ENCODE peak calls at places on chromosomes 13 and 19, in four cellular contexts. One of them, this sample, is unnamed.

GRCh38 chr13:19742651-19743050 is 40.1 kb downstream of the PSPC1 start:
- DNase-seq in DND-41: no peak
- DNase-seq in heart left ventricle: no peak
- DNase-seq in IMR-90: no peak
- DNase-seq in this sample: no peak

GRCh38 chr13:95492044-95492801 is 60.3 kb upstream of the CLDN10 start:
- DNase-seq in IMR-90: no peak
- DNase-seq in DND-41: no peak
- DNase-seq in heart left ventricle: no peak
- DNase-seq in this sample: no peak

GRCh38 chr13:28744091-28744536 is 25.3 kb upstream of the SLC46A3 start:
- DNase-seq in IMR-90: peak; percentile 80
- DNase-seq in DND-41: no peak
- DNase-seq in heart left ventricle: no peak
- DNase-seq in this sample: no peak

GRCh38 chr13:99989376-99990044 is 7.9 kb downstream of the ZIC2 start:
- DNase-seq in IMR-90: no peak
- DNase-seq in heart left ventricle: no peak
- DNase-seq in DND-41: no peak
- DNase-seq in this sample: no peak

GRCh38 chr13:99371956-99372355 is 64.8 kb upstream of the GPR183 start:
- DNase-seq in heart left ventricle: no peak
- DNase-seq in DND-41: peak; percentile 76
- DNase-seq in IMR-90: no peak
- DNase-seq in this sample: peak; percentile 23

GRCh38 chr19:3983936-3984583 is 1.2 kb downstream of the EEF2 start:
- DNase-seq in IMR-90: peak; percentile 47
- DNase-seq in DND-41: no peak
- DNase-seq in heart left ventricle: peak; percentile 20
- DNase-seq in this sample: no peak

GRCh38 chr13:40261947-40262346 is 404.5 kb downstream of the FOXO1 start:
- DNase-seq in heart left ventricle: no peak
- DNase-seq in DND-41: no peak
- DNase-seq in IMR-90: no peak
- DNase-seq in this sample: no peak

GRCh38 chr19:18205180-18205915 is 1.5 kb upstream of the RAB3A start:
- DNase-seq in heart left ventricle: peak; percentile 91
- DNase-seq in DND-41: peak; percentile 77
- DNase-seq in IMR-90: peak; percentile 89
- DNase-seq in this sample: peak; percentile 50

GRCh38 chr19:51071006-51071405 is 6.1 kb upstream of the KLK13 start:
- DNase-seq in DND-41: no peak
- DNase-seq in heart left ventricle: no peak
- DNase-seq in IMR-90: no peak
- DNase-seq in this sample: no peak

GRCh38 chr13:69856331-69856730 is 251.3 kb upstream of the ATXN8OS start:
- DNase-seq in IMR-90: no peak
- DNase-seq in heart left ventricle: no peak
- DNase-seq in DND-41: no peak
- DNase-seq in this sample: no peak

GRCh38 chr13:59801107-59801880 is 362.4 kb downstream of the DIAPH3 start:
- DNase-seq in DND-41: no peak
- DNase-seq in IMR-90: no peak
- DNase-seq in heart left ventricle: no peak
- DNase-seq in this sample: no peak

GRCh38 chr13:26624572-26624971 is 67.1 kb downstream of the WASF3 start:
- DNase-seq in DND-41: no peak
- DNase-seq in heart left ventricle: no peak
- DNase-seq in IMR-90: no peak
- DNase-seq in this sample: no peak

GRCh38 chr13:72622546-72622945 is 104.9 kb downstream of the MZT1 start:
- DNase-seq in DND-41: no peak
- DNase-seq in heart left ventricle: no peak
- DNase-seq in IMR-90: no peak
- DNase-seq in this sample: no peak

GRCh38 chr19:37698216-37698615 is 21.3 kb downstream of the ZNF607 start:
- DNase-seq in DND-41: no peak
- DNase-seq in heart left ventricle: no peak
- DNase-seq in IMR-90: no peak
- DNase-seq in this sample: no peak

GRCh38 chr19:7260161-7260560 is 34.1 kb downstream of the INSR start:
- DNase-seq in DND-41: no peak
- DNase-seq in IMR-90: no peak
- DNase-seq in heart left ventricle: no peak
- DNase-seq in this sample: no peak

GRCh38 chr19:39915848-39916215 is 18.6 kb downstream of the FCGBP start:
- DNase-seq in IMR-90: no peak
- DNase-seq in DND-41: no peak
- DNase-seq in heart left ventricle: no peak
- DNase-seq in this sample: no peak

GRCh38 chr13:52707375-52707774 is 32.2 kb downstream of the CNMD start:
- DNase-seq in DND-41: no peak
- DNase-seq in heart left ventricle: no peak
- DNase-seq in IMR-90: no peak
- DNase-seq in this sample: no peak

GRCh38 chr19:55070755-55071502 is 4.7 kb upstream of the EPS8L1 start:
- DNase-seq in IMR-90: peak; percentile 58
- DNase-seq in DND-41: no peak
- DNase-seq in heart left ventricle: no peak
- DNase-seq in this sample: no peak

GRCh38 chr13:79986890-79987289 is 354.0 kb downstream of the SPRY2 start:
- DNase-seq in IMR-90: no peak
- DNase-seq in heart left ventricle: no peak
- DNase-seq in DND-41: no peak
- DNase-seq in this sample: no peak

GRCh38 chr19:28956421-28956820 is 256.5 kb downstream of the UQCRFS1 start:
- DNase-seq in heart left ventricle: no peak
- DNase-seq in IMR-90: no peak
- DNase-seq in DND-41: no peak
- DNase-seq in this sample: no peak

GRCh38 chr13:50011461-50011860 is 3.8 kb upstream of the KCNRG start:
- DNase-seq in DND-41: no peak
- DNase-seq in IMR-90: no peak
- DNase-seq in heart left ventricle: no peak
- DNase-seq in this sample: no peak

GRCh38 chr19:46254776-46255175 is 25.2 kb downstream of the IGFL1 start:
- DNase-seq in heart left ventricle: no peak
- DNase-seq in IMR-90: no peak
- DNase-seq in DND-41: no peak
- DNase-seq in this sample: no peak

GRCh38 chr13:20519887-20520286 is 5.8 kb downstream of the CRYL1 start:
- DNase-seq in heart left ventricle: no peak
- DNase-seq in IMR-90: no peak
- DNase-seq in DND-41: no peak
- DNase-seq in this sample: no peak

GRCh38 chr19:55447421-55448174 is 4.5 kb upstream of the SHISA7 start:
- DNase-seq in heart left ventricle: no peak
- DNase-seq in IMR-90: peak; percentile 15
- DNase-seq in DND-41: peak; percentile 20
- DNase-seq in this sample: peak; percentile 85

GRCh38 chr19:19115954-19116353 is 22.3 kb downstream of the TMEM161A start:
- DNase-seq in heart left ventricle: no peak
- DNase-seq in IMR-90: no peak
- DNase-seq in DND-41: peak; percentile 42
- DNase-seq in this sample: no peak

GRCh38 chr13:99380402-99380801 is 73.2 kb upstream of the GPR183 start:
- DNase-seq in IMR-90: no peak
- DNase-seq in heart left ventricle: no peak
- DNase-seq in DND-41: no peak
- DNase-seq in this sample: no peak

GRCh38 chr19:814108-815078 is 7.4 kb downstream of the PLPPR3 start:
- DNase-seq in DND-41: peak; percentile 34
- DNase-seq in heart left ventricle: peak; percentile 19
- DNase-seq in IMR-90: no peak
- DNase-seq in this sample: no peak

GRCh38 chr19:35724560-35724959 is 6.8 kb downstream of the KMT2B start:
- DNase-seq in heart left ventricle: no peak
- DNase-seq in IMR-90: no peak
- DNase-seq in DND-41: no peak
- DNase-seq in this sample: no peak

GRCh38 chr19:29517412-29517811 is 8.4 kb upstream of the VSTM2B start:
- DNase-seq in IMR-90: no peak
- DNase-seq in DND-41: no peak
- DNase-seq in heart left ventricle: no peak
- DNase-seq in this sample: no peak

GRCh38 chr19:38020331-38020730 is 113.3 kb downstream of the SIPA1L3 start:
- DNase-seq in heart left ventricle: no peak
- DNase-seq in DND-41: no peak
- DNase-seq in IMR-90: no peak
- DNase-seq in this sample: no peak

GRCh38 chr13:46489586-46490023 is 63.4 kb upstream of the LRCH1 start:
- DNase-seq in IMR-90: peak; percentile 67
- DNase-seq in DND-41: no peak
- DNase-seq in heart left ventricle: no peak
- DNase-seq in this sample: no peak

GRCh38 chr13:102657630-102658029 is 37.2 kb downstream of the METTL21C start:
- DNase-seq in IMR-90: no peak
- DNase-seq in DND-41: no peak
- DNase-seq in heart left ventricle: no peak
- DNase-seq in this sample: no peak

GRCh38 chr13:95552539-95553270 is at the start of gene CLDN10:
- DNase-seq in IMR-90: no peak
- DNase-seq in DND-41: no peak
- DNase-seq in heart left ventricle: no peak
- DNase-seq in this sample: peak; percentile 3

GRCh38 chr13:64723735-64724134 is 2506.4 kb downstream of the PCDH9 start:
- DNase-seq in heart left ventricle: no peak
- DNase-seq in IMR-90: peak; percentile 94
- DNase-seq in DND-41: no peak
- DNase-seq in this sample: no peak

GRCh38 chr13:89294115-89294867 is 1623.1 kb downstream of the SLITRK5 start:
- DNase-seq in DND-41: no peak
- DNase-seq in IMR-90: no peak
- DNase-seq in heart left ventricle: no peak
- DNase-seq in this sample: no peak

GRCh38 chr13:113495494-113496251 is 5.2 kb upstream of the DCUN1D2 start:
- DNase-seq in heart left ventricle: no peak
- DNase-seq in IMR-90: peak; percentile 41
- DNase-seq in DND-41: no peak
- DNase-seq in this sample: no peak

GRCh38 chr19:900302-901111 is 7.2 kb downstream of the RNU6-9 start:
- DNase-seq in heart left ventricle: no peak
- DNase-seq in IMR-90: no peak
- DNase-seq in DND-41: peak; percentile 52
- DNase-seq in this sample: no peak

GRCh38 chr13:39855236-39855635 is 199.8 kb downstream of the COG6 start:
- DNase-seq in IMR-90: no peak
- DNase-seq in heart left ventricle: no peak
- DNase-seq in DND-41: no peak
- DNase-seq in this sample: no peak

GRCh38 chr13:89514534-89515312 is 1832.8 kb upstream of the MIR17HG start:
- DNase-seq in DND-41: no peak
- DNase-seq in heart left ventricle: no peak
- DNase-seq in IMR-90: peak; percentile 8
- DNase-seq in this sample: no peak

GRCh38 chr13:62473944-62474237 is 1058.2 kb upstream of the PCDH20 start:
- DNase-seq in heart left ventricle: no peak
- DNase-seq in DND-41: no peak
- DNase-seq in IMR-90: no peak
- DNase-seq in this sample: no peak
- H3K27ac ChIP-seq in heart left ventricle: no peak overlapping the region
- H3K27ac ChIP-seq in DND-41: no peak overlapping the region
- H3K27ac ChIP-seq in IMR-90: no peak overlapping the region
- H3K27ac ChIP-seq in this sample: no peak overlapping the region

GRCh38 chr19:10796653-10797052 is 39.4 kb downstream of the TMED1 start:
- DNase-seq in IMR-90: no peak
- DNase-seq in heart left ventricle: no peak
- DNase-seq in DND-41: no peak
- DNase-seq in this sample: no peak
- H3K27ac ChIP-seq in IMR-90: no peak overlapping the region
- H3K27ac ChIP-seq in heart left ventricle: no peak overlapping the region
- H3K27ac ChIP-seq in DND-41: no peak overlapping the region
- H3K27ac ChIP-seq in this sample: peak overlapping the region; percentile 54

GRCh38 chr19:32902448-32902847 is 32.9 kb upstream of the SLC7A9 start:
- DNase-seq in IMR-90: no peak
- DNase-seq in DND-41: no peak
- DNase-seq in heart left ventricle: no peak
- DNase-seq in this sample: no peak
- H3K27ac ChIP-seq in IMR-90: no peak overlapping the region
- H3K27ac ChIP-seq in DND-41: no peak overlapping the region
- H3K27ac ChIP-seq in heart left ventricle: no peak overlapping the region
- H3K27ac ChIP-seq in this sample: no peak overlapping the region

GRCh38 chr19:48633148-48634035 is 3.8 kb downstream of the DBP start:
- DNase-seq in IMR-90: no peak
- DNase-seq in DND-41: peak; percentile 9
- DNase-seq in heart left ventricle: no peak
- DNase-seq in this sample: no peak
- H3K27ac ChIP-seq in IMR-90: peak overlapping the region; percentile 83
- H3K27ac ChIP-seq in DND-41: peak overlapping the region; percentile 82
- H3K27ac ChIP-seq in heart left ventricle: peak overlapping the region; percentile 96
- H3K27ac ChIP-seq in this sample: peak overlapping the region; percentile 42

GRCh38 chr13:36297259-36297599 is 385 bp downstream of the CCDC169 start:
- DNase-seq in DND-41: no peak
- DNase-seq in IMR-90: peak; percentile 25
- DNase-seq in heart left ventricle: no peak
- DNase-seq in this sample: no peak
- H3K27ac ChIP-seq in DND-41: no peak overlapping the region
- H3K27ac ChIP-seq in IMR-90: peak overlapping the region; percentile 56
- H3K27ac ChIP-seq in heart left ventricle: peak overlapping the region; percentile 42
- H3K27ac ChIP-seq in this sample: no peak overlapping the region

DNA sequence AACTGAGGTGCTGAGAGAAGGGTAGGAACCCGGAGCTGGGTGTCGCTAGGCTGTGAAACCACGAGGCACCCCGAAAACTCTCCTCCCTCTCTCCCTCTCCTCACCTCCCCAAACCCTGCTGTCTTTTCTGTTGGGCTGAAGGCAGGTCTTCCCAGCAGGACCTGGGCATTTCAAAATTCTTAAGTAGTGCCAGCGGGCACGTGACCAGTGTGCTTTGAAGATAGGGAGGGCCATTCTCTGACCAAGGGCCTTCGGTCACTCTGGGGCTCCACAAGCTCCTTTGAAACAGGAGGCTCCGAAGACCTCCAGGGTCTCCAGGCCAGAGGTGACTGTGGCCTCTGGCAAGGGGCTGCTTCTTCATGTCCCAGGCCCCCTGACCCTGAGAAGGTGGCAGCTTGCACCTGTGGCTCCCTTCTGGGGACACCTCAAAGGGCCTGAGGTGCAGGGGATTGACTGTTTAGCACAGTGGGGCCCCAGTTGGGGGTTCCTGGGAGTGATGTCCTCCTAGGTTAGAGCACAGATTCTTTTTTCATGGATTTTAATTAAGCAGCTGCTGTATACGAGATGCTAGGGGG is 48.3 kb downstream of the DNM2 start:
- DNase-seq in heart left ventricle: no peak
- DNase-seq in IMR-90: no peak
- DNase-seq in DND-41: no peak
- DNase-seq in this sample: no peak
- H3K27ac ChIP-seq in heart left ventricle: peak overlapping the region; percentile 95
- H3K27ac ChIP-seq in IMR-90: no peak overlapping the region
- H3K27ac ChIP-seq in DND-41: no peak overlapping the region
- H3K27ac ChIP-seq in this sample: peak overlapping the region; percentile 95

This sample was measured in substantia nigra.